ENCODE peak calls at places on chromosomes 5 and 9, in five cellular contexts. M, E, Q, V and P are unnamed samples.

GRCh38 chr5:55900068-55900467 is 48.9 kb downstream of the IL31RA start:
- DNase-seq in M (peak; percentile 53), E (no peak), Q (no peak), V (no peak), P (no peak)

GRCh38 chr9:33082135-33082534 is 5.7 kb upstream of the SMU1 start:
- DNase-seq in M (no peak), E (no peak), Q (peak; percentile 15), V (no peak), P (no peak)

GRCh38 chr5:66912787-66913186 is 283.8 kb downstream of the CD180 start:
- DNase-seq in M (no peak), E (no peak), Q (no peak), V (no peak), P (no peak)

GRCh38 chr5:38382898-38383297 is 124.5 kb downstream of the EGFLAM start:
- DNase-seq in M (peak; percentile 73), E (peak; percentile 89), Q (peak; percentile 60), V (peak; percentile 51), P (peak; percentile 65)

GRCh38 chr9:72930828-72931227 is 22.0 kb downstream of the ALDH1A1 start:
- DNase-seq in M (no peak), E (no peak), Q (no peak), V (no peak), P (no peak)

GRCh38 chr5:117657591-117657990 is 1083.0 kb upstream of the SEMA6A start:
- DNase-seq in M (no peak), E (no peak), Q (no peak), V (no peak), P (no peak)

GRCh38 chr9:133054966-133055365 is 6.8 kb upstream of the CEL start:
- DNase-seq in M (peak; percentile 19), E (no peak), Q (no peak), V (peak; percentile 90), P (peak; percentile 41)

GRCh38 chr9:125484632-125485282 is 222.3 kb downstream of the MAPKAP1 start:
- DNase-seq in M (peak; percentile 90), E (no peak), Q (no peak), V (peak; percentile 69), P (peak; percentile 77)

GRCh38 chr5:54520438-54520846 is 2.9 kb downstream of the SNX18 start:
- DNase-seq in M (peak; percentile 45), E (peak; percentile 46), Q (no peak), V (peak; percentile 23), P (no peak)

GRCh38 chr9:108180511-108180910 is 675.3 kb downstream of the ACTL7B start:
- DNase-seq in M (no peak), E (peak; percentile 28), Q (no peak), V (no peak), P (no peak)

GRCh38 chr5:110288766-110289165 is 437.7 kb downstream of the TMEM232 start:
- DNase-seq in M (peak; percentile 99), E (peak; percentile 36), Q (no peak), V (peak; percentile 91), P (peak; percentile 15)

GRCh38 chr9:3931996-3932906 is 367.6 kb downstream of the GLIS3 start:
- DNase-seq in M (peak; percentile 76), E (no peak), Q (no peak), V (peak; percentile 70), P (peak; percentile 45)

GRCh38 chr5:99815-100214 is 7.8 kb downstream of the PLEKHG4B start:
- DNase-seq in M (no peak), E (no peak), Q (no peak), V (no peak), P (no peak)

GRCh38 chr5:56670916-56671315 is 144.4 kb upstream of the MAP3K1 start:
- DNase-seq in M (peak; percentile 15), E (no peak), Q (no peak), V (no peak), P (no peak)

GRCh38 chr5:1511651-1512540 is 11.9 kb downstream of the LPCAT1 start:
- DNase-seq in M (peak; percentile 75), E (no peak), Q (no peak), V (peak; percentile 57), P (peak; percentile 27)